ENCODE peak calls at places on chromosomes 2 and 18, in four cellular contexts. One of them, this sample, is unnamed.

GRCh38 chr2:158995677-158996049 is 27.2 kb downstream of the TANC1 start:
- DNase-seq in activated gamma-delta T cell treated with anti-CD3 and anti-CD28 coated beads, Interleukin-2, amount 50 U/mL, for 16 hours: no peak
- DNase-seq in NCI-H2081: no peak
- DNase-seq in stimulated activated CD4-positive, alpha-beta T cell treated with anti-CD3 and anti-CD28 coated beads, Interleukin-15, amount 100 ng/mL, for 24 hours: no peak
- DNase-seq in this sample: no peak

GRCh38 chr18:3247243-3248061 is at the start of gene MYL12A:
- DNase-seq in stimulated activated CD4-positive, alpha-beta T cell treated with anti-CD3 and anti-CD28 coated beads, Interleukin-15, amount 100 ng/mL, for 24 hours: peak
- DNase-seq in activated gamma-delta T cell treated with anti-CD3 and anti-CD28 coated beads, Interleukin-2, amount 50 U/mL, for 16 hours: peak
- DNase-seq in NCI-H2081: peak
- DNase-seq in this sample: peak

GRCh38 chr2:238654479-238654878 is 193.4 kb upstream of the TWIST2 start:
- DNase-seq in activated gamma-delta T cell treated with anti-CD3 and anti-CD28 coated beads, Interleukin-2, amount 50 U/mL, for 16 hours: no peak
- DNase-seq in NCI-H2081: no peak
- DNase-seq in stimulated activated CD4-positive, alpha-beta T cell treated with anti-CD3 and anti-CD28 coated beads, Interleukin-15, amount 100 ng/mL, for 24 hours: no peak
- DNase-seq in this sample: no peak

GRCh38 chr18:59459352-59460059 is 100.4 kb upstream of the LMAN1 start:
- DNase-seq in activated gamma-delta T cell treated with anti-CD3 and anti-CD28 coated beads, Interleukin-2, amount 50 U/mL, for 16 hours: no peak
- DNase-seq in stimulated activated CD4-positive, alpha-beta T cell treated with anti-CD3 and anti-CD28 coated beads, Interleukin-15, amount 100 ng/mL, for 24 hours: no peak
- DNase-seq in NCI-H2081: peak
- DNase-seq in this sample: peak

GRCh38 chr2:186515376-186515775 is 29.3 kb downstream of the ZC3H15 start:
- DNase-seq in activated gamma-delta T cell treated with anti-CD3 and anti-CD28 coated beads, Interleukin-2, amount 50 U/mL, for 16 hours: no peak
- DNase-seq in stimulated activated CD4-positive, alpha-beta T cell treated with anti-CD3 and anti-CD28 coated beads, Interleukin-15, amount 100 ng/mL, for 24 hours: no peak
- DNase-seq in NCI-H2081: no peak
- DNase-seq in this sample: no peak

GRCh38 chr2:20225294-20226151 is 593 bp upstream of the SDC1 start:
- DNase-seq in activated gamma-delta T cell treated with anti-CD3 and anti-CD28 coated beads, Interleukin-2, amount 50 U/mL, for 16 hours: no peak
- DNase-seq in NCI-H2081: peak
- DNase-seq in stimulated activated CD4-positive, alpha-beta T cell treated with anti-CD3 and anti-CD28 coated beads, Interleukin-15, amount 100 ng/mL, for 24 hours: peak
- DNase-seq in this sample: peak

GRCh38 chr18:38493991-38494559 is 928.5 kb upstream of the CELF4 start:
- DNase-seq in activated gamma-delta T cell treated with anti-CD3 and anti-CD28 coated beads, Interleukin-2, amount 50 U/mL, for 16 hours: no peak
- DNase-seq in stimulated activated CD4-positive, alpha-beta T cell treated with anti-CD3 and anti-CD28 coated beads, Interleukin-15, amount 100 ng/mL, for 24 hours: no peak
- DNase-seq in NCI-H2081: no peak
- DNase-seq in this sample: no peak

GRCh38 chr2:46707909-46708308 is 207.7 kb downstream of the MCFD2 start:
- DNase-seq in activated gamma-delta T cell treated with anti-CD3 and anti-CD28 coated beads, Interleukin-2, amount 50 U/mL, for 16 hours: no peak
- DNase-seq in stimulated activated CD4-positive, alpha-beta T cell treated with anti-CD3 and anti-CD28 coated beads, Interleukin-15, amount 100 ng/mL, for 24 hours: no peak
- DNase-seq in NCI-H2081: no peak
- DNase-seq in this sample: no peak